ENCODE peak calls at places on chromosome 19, in ten cellular contexts. Q is thoracic aorta, F is neural progenitor cell, V is IMR-90, O is tibial artery, R is neuronal stem cell, T is mesenchymal stem cell, S is SK-N-SH, H is breast epithelium, Z is RWPE1. X is an unnamed sample.
A peak's percentile ranks its signal among the peaks of the same experiment; 100 is the strongest.

GRCh38 chr19:11663162-11663561 is 65.9 kb downstream of the ZNF627 start:
- DNase-seq in O (no peak), Q (no peak), V (no peak), H (no peak), F (no peak), R (no peak), S (no peak), Z (no peak), T (no peak), X (no peak)

GRCh38 chr19:19657397-19657783 is 6.1 kb downstream of the ATP13A1 start:
- DNase-seq in V (no peak), T (no peak), R (no peak), Q (no peak), S (peak; percentile 54), F (no peak), Z (no peak), O (no peak), H (no peak), X (peak; percentile 26)

GRCh38 chr19:33771308-33772101 is 25.2 kb upstream of the KCTD15 start:
- DNase-seq in Z (peak; percentile 69), T (peak; percentile 58), O (peak; percentile 53), V (peak; percentile 41), R (peak; percentile 69), Q (no peak), F (peak; percentile 80), S (peak; percentile 92), H (peak; percentile 76), X (peak; percentile 73)

GRCh38 chr19:31353826-31354225 is 4.6 kb upstream of the TSHZ3 start:
- DNase-seq in Q (no peak), O (no peak), R (no peak), V (no peak), T (no peak), H (no peak), Z (no peak), S (no peak), F (peak; percentile 56), X (no peak)

GRCh38 chr19:16379521-16380313 is 55.1 kb downstream of the KLF2 start:
- DNase-seq in R (no peak), T (no peak), Q (no peak), Z (no peak), F (no peak), S (no peak), V (no peak), O (no peak), H (no peak), X (no peak)

GRCh38 chr19:55383279-55383788 is 758 bp downstream of the TMEM238 start:
- DNase-seq in T (no peak), V (no peak), F (no peak), O (no peak), H (no peak), Z (no peak), R (no peak), S (no peak), Q (no peak), X (no peak)

GRCh38 chr19:10112895-10113591 is 1.6 kb downstream of the P2RY11 start:
- DNase-seq in Z (no peak), R (no peak), O (no peak), Q (no peak), F (peak; percentile 62), V (no peak), H (no peak), T (no peak), S (peak; percentile 75), X (no peak)

GRCh38 chr19:750640-751423 is at the start of gene MISP:
- DNase-seq in S (no peak), T (no peak), Z (peak; percentile 90), R (no peak), F (no peak), H (no peak), V (no peak), Q (no peak), O (no peak), X (no peak)

GRCh38 chr19:13329766-13330165 is 176.5 kb downstream of the CACNA1A start:
- DNase-seq in T (no peak), H (no peak), O (no peak), Q (no peak), Z (peak; percentile 16), F (no peak), V (peak; percentile 31), S (no peak), R (no peak), X (no peak)

GRCh38 chr19:39409207-39409885 is 2.7 kb downstream of the ZFP36 start:
- DNase-seq in O (peak; percentile 90), H (peak; percentile 97), Z (peak; percentile 92), R (no peak), S (peak; percentile 75), Q (peak; percentile 69), T (peak; percentile 84), V (peak; percentile 61), F (no peak), X (peak; percentile 72)

GRCh38 chr19:30365121-30365800 is 6.9 kb upstream of the ZNF536 start:
- DNase-seq in F (no peak), S (no peak), R (no peak), H (peak; percentile 2), V (no peak), Z (no peak), T (no peak), O (no peak), Q (no peak), X (no peak)

GRCh38 chr19:9877775-9878510 is 42.8 kb downstream of the PIN1 start:
- DNase-seq in R (no peak), O (no peak), Z (peak; percentile 59), V (peak; percentile 70), H (no peak), T (peak; percentile 38), S (no peak), Q (no peak), F (no peak), X (no peak)

GRCh38 chr19:42150940-42151339 is 18.7 kb upstream of the POU2F2 start:
- DNase-seq in O (no peak), Q (no peak), R (no peak), V (no peak), F (peak; percentile 35), T (no peak), S (peak; percentile 50), H (no peak), Z (no peak), X (no peak)
- H3K27ac ChIP-seq in O (no peak overlapping the region), Q (no peak overlapping the region), R (no peak overlapping the region), V (no peak overlapping the region), F (no peak overlapping the region), T (no peak overlapping the region), S (no peak overlapping the region), H (no peak overlapping the region), Z (no peak overlapping the region), X (no peak overlapping the region)

GRCh38 chr19:35757749-35758608 is at the start of gene PROSER3:
- DNase-seq in H (peak; percentile 99), O (peak; percentile 99), Z (peak; percentile 99), V (peak; percentile 100), Q (peak; percentile 94), S (peak; percentile 97), F (peak; percentile 99), T (peak; percentile 100), R (peak; percentile 98), X (peak; percentile 98)

GRCh38 chr19:35755550-35756371 is 1.1 kb downstream of the HSPB6 start:
- DNase-seq in Q (no peak), S (no peak), V (peak; percentile 55), F (peak; percentile 47), Z (no peak), T (peak; percentile 46), O (peak; percentile 87), R (no peak), H (peak; percentile 80), X (no peak)

GRCh38 chr19:35755160-35755549 is 1.7 kb downstream of the HSPB6 start:
- DNase-seq in Z (no peak), H (no peak), T (no peak), S (no peak), Q (no peak), V (no peak), R (no peak), O (no peak), F (no peak), X (no peak)

GRCh38 chr19:35756373-35757230 is at the start of gene HSPB6:
- DNase-seq in S (no peak), F (peak; percentile 49), H (no peak), Z (no peak), Q (no peak), T (peak; percentile 73), O (peak; percentile 72), R (no peak), V (peak; percentile 72), X (peak; percentile 30)

GRCh38 chr19:35757231-35757748 is 461 bp upstream of the HSPB6 start:
- DNase-seq in T (peak; percentile 99), H (no peak), Q (peak; percentile 76), V (peak; percentile 96), R (no peak), F (peak; percentile 66), S (peak; percentile 70), Z (no peak), O (peak; percentile 94), X (no peak)
- H3K27ac ChIP-seq in T (peak overlapping the region; percentile 93), H (peak overlapping the region; percentile 98), Q (peak overlapping the region; percentile 98), V (peak overlapping the region; percentile 97), R (peak overlapping the region; percentile 90), F (no peak overlapping the region), S (peak overlapping the region; percentile 98), Z (peak overlapping the region; percentile 98), O (peak overlapping the region; percentile 100), X (peak overlapping the region; percentile 80)

DNA sequence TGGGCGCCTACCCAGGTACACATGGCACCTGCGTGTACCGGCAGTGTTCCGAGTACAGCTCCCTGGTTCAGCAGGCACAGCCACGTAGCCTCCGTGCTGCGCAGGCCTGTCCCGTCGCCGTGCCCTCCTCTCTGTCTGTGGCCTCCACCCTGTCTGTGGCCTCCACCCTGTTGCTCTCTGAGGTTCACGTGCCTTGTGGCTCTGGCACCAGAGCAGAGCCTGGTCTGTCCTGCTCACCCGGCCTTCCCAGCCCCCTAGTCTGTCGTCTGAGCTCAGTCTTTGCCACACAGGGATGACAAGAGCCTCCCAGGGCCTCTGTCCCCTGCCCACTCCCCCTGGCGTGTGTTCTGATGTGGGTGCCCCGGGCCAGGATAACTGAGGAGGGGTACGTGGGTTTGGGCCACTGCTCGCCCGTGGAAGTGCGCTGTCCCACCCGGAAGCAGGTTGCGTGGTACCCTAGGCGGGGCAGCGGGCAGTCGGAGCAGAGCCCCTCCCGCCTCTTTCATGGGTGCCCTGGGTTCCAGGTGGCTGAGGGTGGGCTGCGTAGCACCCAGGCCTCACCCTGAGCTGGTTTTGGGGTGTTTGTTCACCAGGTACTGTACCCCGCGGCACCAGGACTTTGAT is 71.7 kb downstream of the KDM4B start:
- DNase-seq in F (no peak), O (no peak), H (no peak), R (no peak), Q (no peak), Z (no peak), S (no peak), V (no peak), T (no peak), X (no peak)
- H3K27ac ChIP-seq in F (no peak overlapping the region), O (no peak overlapping the region), H (no peak overlapping the region), R (peak overlapping the region; percentile 32), Q (no peak overlapping the region), Z (peak overlapping the region; percentile 42), S (no peak overlapping the region), V (no peak overlapping the region), T (no peak overlapping the region), X (no peak overlapping the region)

DNA sequence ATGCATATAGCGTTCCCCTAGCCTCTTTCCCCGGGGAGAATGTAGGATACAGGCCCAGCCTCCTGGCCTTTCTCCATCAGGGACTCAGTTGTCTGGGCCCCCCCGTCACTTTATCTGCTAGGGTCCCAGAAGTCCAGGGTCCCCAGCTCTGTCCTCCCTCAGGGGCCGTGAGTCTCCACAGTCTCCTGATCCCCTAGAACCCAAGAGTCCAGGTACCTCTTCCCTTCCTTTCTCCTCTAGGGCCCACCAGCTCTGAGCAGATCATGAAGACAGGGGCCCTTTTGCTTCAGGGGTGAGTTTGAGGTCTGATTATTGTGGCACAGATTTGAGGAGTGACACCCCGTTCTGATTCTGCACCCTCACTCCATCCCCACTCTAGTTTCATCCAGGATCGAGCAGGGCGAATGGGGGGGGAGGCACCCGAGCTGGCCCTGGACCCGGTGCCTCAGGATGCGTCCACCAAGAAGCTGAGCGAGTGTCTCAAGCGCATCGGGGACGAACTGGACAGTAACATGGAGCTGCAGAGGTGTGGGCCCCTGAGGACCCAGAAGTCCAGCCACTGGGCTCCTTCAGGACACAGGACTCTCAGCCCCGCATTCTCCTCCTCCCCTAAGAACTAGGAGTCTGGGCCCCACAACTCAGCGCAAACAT is 758 bp downstream of the BAX start:
- DNase-seq in T (peak; percentile 14), S (no peak), V (no peak), O (no peak), H (no peak), R (no peak), Z (no peak), F (no peak), Q (no peak), X (no peak)
- H3K27ac ChIP-seq in T (peak overlapping the region; percentile 100), S (peak overlapping the region; percentile 83), V (peak overlapping the region; percentile 97), O (peak overlapping the region; percentile 91), H (peak overlapping the region; percentile 80), R (peak overlapping the region; percentile 67), Z (peak overlapping the region; percentile 85), F (no peak overlapping the region), Q (peak overlapping the region; percentile 88), X (peak overlapping the region; percentile 89)